ENCODE peak calls at places on chromosomes 1 and 21, in six cellular contexts. U, I, H, D, Z and N are unnamed samples.

GRCh38 chr1:87327362-87328120 is 1.1 kb upstream of the LMO4 start:
- DNase-seq in I (no peak), Z (no peak), U (no peak), H (no peak), D (no peak), N (no peak)

GRCh38 chr1:163205513-163205912 is 2.8 kb upstream of the RGS5 start:
- DNase-seq in D (no peak), H (no peak), U (no peak), Z (no peak), I (no peak), N (no peak)

GRCh38 chr1:205451759-205452164 is 4.1 kb downstream of the BLACAT1 start:
- DNase-seq in Z (no peak), D (no peak), H (no peak), I (no peak), U (no peak), N (peak; percentile 75)

GRCh38 chr1:62689524-62689923 is 1.3 kb upstream of the DOCK7 start:
- DNase-seq in H (peak; percentile 31), U (peak; percentile 51), I (no peak), D (no peak), Z (peak; percentile 77), N (no peak)

GRCh38 chr1:85148524-85149250 is 52.1 kb downstream of the SYDE2 start:
- DNase-seq in U (no peak), D (no peak), Z (no peak), I (peak; percentile 73), H (no peak), N (no peak)

GRCh38 chr1:18077657-18078215 is 29.9 kb upstream of the IGSF21 start:
- DNase-seq in D (no peak), H (no peak), Z (no peak), I (no peak), U (no peak), N (no peak)

GRCh38 chr1:21149430-21149861 is 27.3 kb downstream of the EIF4G3 start:
- DNase-seq in Z (no peak), I (no peak), D (no peak), H (no peak), U (peak; percentile 6), N (no peak)

GRCh38 chr1:152502496-152503180 is 8.0 kb upstream of the LCE5A start:
- DNase-seq in D (no peak), H (no peak), Z (no peak), U (no peak), I (no peak), N (no peak)

GRCh38 chr1:207918016-207918415 is 7.1 kb upstream of the CD34 start:
- DNase-seq in U (no peak), I (no peak), Z (no peak), H (no peak), D (no peak), N (no peak)

GRCh38 chr1:35588197-35588910 is 15.2 kb downstream of the TFAP2E start:
- DNase-seq in I (no peak), H (no peak), D (no peak), Z (no peak), U (no peak), N (no peak)

GRCh38 chr1:210377934-210378333 is 49.2 kb downstream of the HHAT start:
- DNase-seq in U (no peak), I (no peak), Z (no peak), H (no peak), D (no peak), N (no peak)

GRCh38 chr1:74584185-74584584 is 71.8 kb upstream of the LRRC53 start:
- DNase-seq in H (no peak), I (no peak), D (no peak), U (no peak), Z (no peak), N (no peak)

GRCh38 chr1:203906932-203907331 is 45.5 kb downstream of the SNRPE start:
- DNase-seq in H (no peak), Z (no peak), U (peak; percentile 66), D (no peak), I (no peak), N (no peak)

DNA sequence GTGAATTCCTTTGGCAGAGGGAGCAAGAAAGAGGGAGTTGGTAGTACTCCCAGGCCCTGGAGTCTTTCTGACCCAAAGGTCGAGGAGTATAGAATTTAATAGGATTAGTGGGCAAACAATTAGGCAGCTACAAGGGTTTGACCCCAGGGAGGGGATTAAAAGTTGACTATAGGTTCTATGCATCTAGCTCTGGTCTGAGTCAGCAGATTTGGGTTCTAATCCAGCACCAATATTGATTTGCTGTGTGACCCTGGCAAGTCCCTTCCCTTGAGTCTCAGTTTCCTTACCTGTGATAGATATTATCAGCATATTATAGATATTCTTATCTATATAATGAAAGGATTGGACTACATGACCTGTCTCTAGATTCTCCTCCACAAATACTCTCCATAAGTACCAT is 35.1 kb upstream of the EFCAB14 start:
- DNase-seq in H (no peak), U (no peak), Z (no peak), D (no peak), I (no peak), N (no peak)
- TF ChIP-seq ATF3 in H (no peak), U (no peak), Z (no peak), D (no peak), I (no peak), N (no peak)

GRCh38 chr1:117553468-117553867 is 52.4 kb upstream of the TENT5C start:
- DNase-seq in H (no peak), U (no peak), D (no peak), I (no peak), Z (no peak), N (no peak)
- TF ChIP-seq ATF3 in H (no peak), U (no peak), D (no peak), I (no peak), Z (no peak), N (no peak)

GRCh38 chr21:33998809-33999208 is 74.6 kb upstream of the MRPS6 start:
- DNase-seq in H (no peak), I (no peak), U (no peak), Z (no peak), D (no peak), N (no peak)
- TF ChIP-seq ATF3 in H (no peak), I (no peak), U (no peak), Z (no peak), D (no peak), N (no peak)

GRCh38 chr1:216722841-216723240 is 388 bp downstream of the ESRRG start:
- DNase-seq in U (no peak), Z (no peak), D (no peak), H (no peak), I (no peak), N (no peak)
- TF ChIP-seq ATF3 in U (no peak), Z (no peak), D (no peak), H (no peak), I (no peak), N (no peak)

DNA sequence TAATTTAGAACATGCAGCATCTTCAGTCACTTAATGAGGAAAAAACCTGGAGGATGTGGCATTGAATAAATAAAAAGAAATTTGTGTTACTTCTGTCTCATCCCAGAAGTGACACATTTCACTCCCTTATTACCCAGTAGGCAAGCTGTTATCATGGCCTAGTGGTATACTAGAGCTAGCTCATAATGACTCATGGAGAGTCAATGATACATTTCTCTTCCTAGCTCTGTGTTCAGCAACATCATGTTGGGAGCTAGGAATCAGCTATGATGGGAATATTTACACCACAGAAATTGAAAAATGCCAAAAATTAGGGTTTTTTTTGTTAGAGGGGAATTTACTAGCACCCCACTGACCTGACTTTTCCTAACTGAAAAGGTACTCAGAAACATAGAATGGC is 182.7 kb downstream of the HMCN1 start:
- DNase-seq in D (no peak), H (no peak), Z (no peak), I (no peak), U (no peak), N (no peak)
- TF ChIP-seq ATF3 in D (no peak), H (no peak), Z (no peak), I (no peak), U (no peak), N (no peak)